ENCODE peak calls at places on chromosomes 5 and 9, in four cellular contexts. One of them, this sample, is unnamed.

GRCh38 chr5:63245271-63245670 is 666.7 kb downstream of the LRRC70 start:
- DNase-seq in heart right ventricle: no peak
- DNase-seq in fibroblast of the aortic adventitia: peak
- DNase-seq in AG09309: no peak
- DNase-seq in this sample: no peak

GRCh38 chr5:102815560-102816324 is 60.6 kb downstream of the PAM start:
- DNase-seq in heart right ventricle: no peak
- DNase-seq in fibroblast of the aortic adventitia: peak
- DNase-seq in AG09309: no peak
- DNase-seq in this sample: no peak

GRCh38 chr9:128370752-128371621 is at the start of gene URM1:
- DNase-seq in heart right ventricle: peak
- DNase-seq in fibroblast of the aortic adventitia: peak
- DNase-seq in AG09309: peak
- DNase-seq in this sample: peak

GRCh38 chr5:177535125-177535524 is 18.4 kb upstream of the DDX41 start:
- DNase-seq in heart right ventricle: no peak
- DNase-seq in fibroblast of the aortic adventitia: no peak
- DNase-seq in AG09309: no peak
- DNase-seq in this sample: no peak

GRCh38 chr5:122673343-122673742 is 101.5 kb upstream of the SNX2 start:
- DNase-seq in heart right ventricle: peak
- DNase-seq in fibroblast of the aortic adventitia: peak
- DNase-seq in AG09309: peak
- DNase-seq in this sample: peak

GRCh38 chr9:109272745-109273144 is 48.1 kb downstream of the EPB41L4B start:
- DNase-seq in heart right ventricle: no peak
- DNase-seq in fibroblast of the aortic adventitia: peak
- DNase-seq in AG09309: no peak
- DNase-seq in this sample: no peak

GRCh38 chr9:76894198-76894597 is 11.7 kb downstream of the PRUNE2 start:
- DNase-seq in heart right ventricle: no peak
- DNase-seq in fibroblast of the aortic adventitia: no peak
- DNase-seq in AG09309: no peak
- DNase-seq in this sample: no peak

GRCh38 chr5:174505621-174506020 is 218.8 kb upstream of the MSX2 start:
- DNase-seq in heart right ventricle: no peak
- DNase-seq in fibroblast of the aortic adventitia: peak
- DNase-seq in AG09309: peak
- DNase-seq in this sample: no peak

GRCh38 chr5:36356915-36357314 is 55.2 kb upstream of the RANBP3L start:
- DNase-seq in heart right ventricle: no peak
- DNase-seq in fibroblast of the aortic adventitia: no peak
- DNase-seq in AG09309: no peak
- DNase-seq in this sample: no peak

GRCh38 chr9:123282343-123283047 is 14.1 kb upstream of the STRBP start:
- DNase-seq in heart right ventricle: peak
- DNase-seq in fibroblast of the aortic adventitia: no peak
- DNase-seq in AG09309: no peak
- DNase-seq in this sample: no peak

GRCh38 chr5:141084487-141084989 is 9.9 kb upstream of the PCDHB2 start:
- DNase-seq in heart right ventricle: peak
- DNase-seq in fibroblast of the aortic adventitia: peak
- DNase-seq in AG09309: peak
- DNase-seq in this sample: no peak

GRCh38 chr5:176466245-176466871 is 18.2 kb downstream of the FAF2 start:
- DNase-seq in heart right ventricle: no peak
- DNase-seq in fibroblast of the aortic adventitia: peak
- DNase-seq in AG09309: peak
- DNase-seq in this sample: peak

GRCh38 chr5:140152610-140152999 is 22.4 kb upstream of the CYSTM1 start:
- DNase-seq in heart right ventricle: no peak
- DNase-seq in fibroblast of the aortic adventitia: no peak
- DNase-seq in AG09309: no peak
- DNase-seq in this sample: no peak

GRCh38 chr5:56183507-56183906 is 49.6 kb downstream of the ANKRD55 start:
- DNase-seq in heart right ventricle: no peak
- DNase-seq in fibroblast of the aortic adventitia: peak
- DNase-seq in AG09309: peak
- DNase-seq in this sample: peak

GRCh38 chr5:106097308-106097707 is 1573.4 kb downstream of the EFNA5 start:
- DNase-seq in heart right ventricle: no peak
- DNase-seq in fibroblast of the aortic adventitia: peak
- DNase-seq in AG09309: no peak
- DNase-seq in this sample: no peak

GRCh38 chr5:3209918-3210317 is 385.7 kb upstream of the IRX1 start:
- DNase-seq in heart right ventricle: no peak
- DNase-seq in fibroblast of the aortic adventitia: no peak
- DNase-seq in AG09309: no peak
- DNase-seq in this sample: no peak

GRCh38 chr9:78383130-78383529 is 86.2 kb downstream of the PSAT1 start:
- DNase-seq in heart right ventricle: no peak
- DNase-seq in fibroblast of the aortic adventitia: peak
- DNase-seq in AG09309: peak
- DNase-seq in this sample: no peak

GRCh38 chr5:674630-675011 is 18.5 kb downstream of the TPPP start:
- DNase-seq in heart right ventricle: peak
- DNase-seq in fibroblast of the aortic adventitia: no peak
- DNase-seq in AG09309: no peak
- DNase-seq in this sample: no peak

GRCh38 chr5:179369530-179369884 is 24.2 kb upstream of the ADAMTS2 start:
- DNase-seq in heart right ventricle: no peak
- DNase-seq in fibroblast of the aortic adventitia: no peak
- DNase-seq in AG09309: no peak
- DNase-seq in this sample: no peak

GRCh38 chr9:2874001-2874750 is 30.3 kb upstream of the PUM3 start:
- DNase-seq in heart right ventricle: no peak
- DNase-seq in fibroblast of the aortic adventitia: peak
- DNase-seq in AG09309: peak
- DNase-seq in this sample: no peak

GRCh38 chr5:93512799-93513198 is 68.2 kb downstream of the NR2F1-AS1 start:
- DNase-seq in heart right ventricle: no peak
- DNase-seq in fibroblast of the aortic adventitia: peak
- DNase-seq in AG09309: peak
- DNase-seq in this sample: no peak

GRCh38 chr5:191036-191948 is at the start of gene LRRC14B:
- DNase-seq in heart right ventricle: peak
- DNase-seq in fibroblast of the aortic adventitia: no peak
- DNase-seq in AG09309: no peak
- DNase-seq in this sample: no peak

GRCh38 chr9:128149001-128149701 is at the start of gene LCN2:
- DNase-seq in heart right ventricle: no peak
- DNase-seq in fibroblast of the aortic adventitia: peak
- DNase-seq in AG09309: no peak
- DNase-seq in this sample: no peak

GRCh38 chr5:93193756-93194155 is 387.3 kb downstream of the NR2F1-AS1 start:
- DNase-seq in heart right ventricle: no peak
- DNase-seq in fibroblast of the aortic adventitia: no peak
- DNase-seq in AG09309: no peak
- DNase-seq in this sample: no peak

GRCh38 chr5:105639068-105639467 is 2031.7 kb downstream of the EFNA5 start:
- DNase-seq in heart right ventricle: no peak
- DNase-seq in fibroblast of the aortic adventitia: no peak
- DNase-seq in AG09309: no peak
- DNase-seq in this sample: no peak

GRCh38 chr9:120713257-120714087 is 798 bp downstream of the MEGF9 start:
- DNase-seq in heart right ventricle: no peak
- DNase-seq in fibroblast of the aortic adventitia: peak
- DNase-seq in AG09309: no peak
- DNase-seq in this sample: no peak

GRCh38 chr5:176899296-176899891 is at the start of gene HK3:
- DNase-seq in heart right ventricle: no peak
- DNase-seq in fibroblast of the aortic adventitia: no peak
- DNase-seq in AG09309: no peak
- DNase-seq in this sample: no peak

GRCh38 chr5:147223951-147224791 is 10.7 kb upstream of the STK32A start:
- DNase-seq in heart right ventricle: peak
- DNase-seq in fibroblast of the aortic adventitia: peak
- DNase-seq in AG09309: peak
- DNase-seq in this sample: peak

GRCh38 chr9:13279284-13280162 is at the start of gene MPDZ:
- DNase-seq in heart right ventricle: peak
- DNase-seq in fibroblast of the aortic adventitia: peak
- DNase-seq in AG09309: no peak
- DNase-seq in this sample: no peak

GRCh38 chr5:141422742-141423291 is 2.0 kb downstream of the PCDHGA11 start:
- DNase-seq in heart right ventricle: no peak
- DNase-seq in fibroblast of the aortic adventitia: no peak
- DNase-seq in AG09309: no peak
- DNase-seq in this sample: no peak

GRCh38 chr9:116705531-116705930 is 18.4 kb downstream of the TRIM32 start:
- DNase-seq in heart right ventricle: no peak
- DNase-seq in fibroblast of the aortic adventitia: no peak
- DNase-seq in AG09309: no peak
- DNase-seq in this sample: no peak

GRCh38 chr9:2216591-2216990 is 201.4 kb downstream of the SMARCA2 start:
- DNase-seq in heart right ventricle: no peak
- DNase-seq in fibroblast of the aortic adventitia: no peak
- DNase-seq in AG09309: no peak
- DNase-seq in this sample: no peak

GRCh38 chr5:92916036-92916435 is 665.0 kb downstream of the NR2F1-AS1 start:
- DNase-seq in heart right ventricle: no peak
- DNase-seq in fibroblast of the aortic adventitia: peak
- DNase-seq in AG09309: no peak
- DNase-seq in this sample: peak

GRCh38 chr5:31664566-31664965 is 25.6 kb downstream of the PDZD2 start:
- DNase-seq in heart right ventricle: no peak
- DNase-seq in fibroblast of the aortic adventitia: no peak
- DNase-seq in AG09309: no peak
- DNase-seq in this sample: no peak

GRCh38 chr5:90783460-90784333 is 225.1 kb downstream of the ADGRV1 start:
- DNase-seq in heart right ventricle: peak
- DNase-seq in fibroblast of the aortic adventitia: peak
- DNase-seq in AG09309: peak
- DNase-seq in this sample: peak
- TF ChIP-seq CTCF in heart right ventricle: peak
- TF ChIP-seq CTCF in fibroblast of the aortic adventitia: peak
- TF ChIP-seq CTCF in AG09309: peak
- TF ChIP-seq CTCF in this sample: peak

DNA sequence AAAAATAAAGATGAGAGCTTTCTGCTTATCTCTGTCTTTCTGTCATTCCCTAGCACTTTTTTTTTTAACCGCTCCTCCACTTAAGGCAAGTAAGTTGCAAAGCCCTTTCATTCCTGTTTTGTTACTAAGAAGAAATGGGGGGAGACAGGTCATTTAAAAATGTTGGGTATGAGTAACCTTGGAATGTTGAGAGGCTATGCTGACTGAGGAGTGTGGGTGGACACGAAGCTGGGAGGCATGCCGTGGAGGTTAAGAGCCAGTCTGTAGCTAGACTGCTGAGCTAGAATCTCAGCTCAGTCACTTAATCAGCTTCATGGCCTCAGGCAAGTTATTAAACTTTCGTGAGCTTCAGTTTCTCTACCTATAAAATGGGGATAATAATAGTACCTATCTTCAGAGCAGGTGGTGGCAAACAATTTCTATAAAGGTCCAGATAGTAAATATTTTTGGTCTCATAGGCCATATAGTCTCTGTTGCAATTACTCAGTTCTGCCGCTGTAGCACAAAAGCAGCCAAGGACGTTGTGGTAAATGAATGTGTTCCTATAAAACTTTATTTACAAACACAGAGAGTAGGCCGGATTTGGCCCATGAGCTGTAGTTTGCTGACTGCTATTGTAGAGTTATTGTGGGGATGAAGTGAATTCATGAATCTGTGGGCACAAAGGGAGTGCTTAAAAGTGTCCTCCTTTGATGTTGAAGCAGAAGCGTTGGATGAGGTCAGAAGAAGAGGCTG is 220.0 kb downstream of the GABBR2 start:
- DNase-seq in heart right ventricle: no peak
- DNase-seq in fibroblast of the aortic adventitia: peak
- DNase-seq in AG09309: peak
- DNase-seq in this sample: peak
- TF ChIP-seq CTCF in heart right ventricle: no peak
- TF ChIP-seq CTCF in fibroblast of the aortic adventitia: no peak
- TF ChIP-seq CTCF in AG09309: peak
- TF ChIP-seq CTCF in this sample: no peak

GRCh38 chr9:21413089-21414023 is 4.4 kb downstream of the IFNA8 start:
- DNase-seq in heart right ventricle: no peak
- DNase-seq in fibroblast of the aortic adventitia: no peak
- DNase-seq in AG09309: no peak
- DNase-seq in this sample: no peak
- TF ChIP-seq CTCF in heart right ventricle: no peak
- TF ChIP-seq CTCF in fibroblast of the aortic adventitia: peak
- TF ChIP-seq CTCF in AG09309: peak
- TF ChIP-seq CTCF in this sample: peak

GRCh38 chr9:137034039-137034708 is 2.3 kb upstream of the FUT7 start:
- DNase-seq in heart right ventricle: no peak
- DNase-seq in fibroblast of the aortic adventitia: no peak
- DNase-seq in AG09309: no peak
- DNase-seq in this sample: no peak

GRCh38 chr9:137034709-137035506 is 3.0 kb upstream of the FUT7 start:
- DNase-seq in heart right ventricle: peak
- DNase-seq in fibroblast of the aortic adventitia: peak
- DNase-seq in AG09309: peak
- DNase-seq in this sample: peak

GRCh38 chr9:137037035-137037434 is 5.1 kb upstream of the FUT7 start:
- DNase-seq in heart right ventricle: no peak
- DNase-seq in fibroblast of the aortic adventitia: no peak
- DNase-seq in AG09309: no peak
- DNase-seq in this sample: no peak

GRCh38 chr9:137035937-137036336 is 4.0 kb upstream of the FUT7 start:
- DNase-seq in heart right ventricle: no peak
- DNase-seq in fibroblast of the aortic adventitia: no peak
- DNase-seq in AG09309: no peak
- DNase-seq in this sample: no peak

GRCh38 chr9:137035507-137035834 is 3.6 kb upstream of the FUT7 start:
- DNase-seq in heart right ventricle: no peak
- DNase-seq in fibroblast of the aortic adventitia: no peak
- DNase-seq in AG09309: no peak
- DNase-seq in this sample: no peak
- TF ChIP-seq CTCF in heart right ventricle: no peak
- TF ChIP-seq CTCF in fibroblast of the aortic adventitia: no peak
- TF ChIP-seq CTCF in AG09309: no peak
- TF ChIP-seq CTCF in this sample: no peak

GRCh38 chr5:77282337-77283027 is 72.0 kb downstream of the PDE8B start:
- DNase-seq in heart right ventricle: no peak
- DNase-seq in fibroblast of the aortic adventitia: no peak
- DNase-seq in AG09309: peak
- DNase-seq in this sample: peak
- TF ChIP-seq CTCF in heart right ventricle: no peak
- TF ChIP-seq CTCF in fibroblast of the aortic adventitia: no peak
- TF ChIP-seq CTCF in AG09309: peak
- TF ChIP-seq CTCF in this sample: peak

DNA sequence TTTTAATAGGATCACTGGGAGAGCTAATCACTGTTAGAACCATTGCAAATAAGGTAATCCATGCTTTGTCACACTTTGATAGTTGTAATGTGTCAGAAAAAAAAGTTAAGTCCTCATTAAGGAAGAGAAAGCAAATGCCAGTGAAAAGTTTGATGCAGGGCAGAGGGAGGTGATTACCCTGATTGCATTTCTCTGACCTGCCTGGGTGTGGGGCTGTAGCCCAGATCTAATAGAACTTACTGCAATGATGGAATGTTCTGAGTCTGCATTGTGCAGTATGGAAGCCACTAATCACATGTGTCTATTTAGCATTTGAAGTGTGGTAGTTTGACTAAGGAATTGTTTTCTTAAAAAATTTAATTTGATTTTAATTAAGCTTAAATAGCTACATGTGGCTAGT is 202.7 kb downstream of the ATP10B start:
- DNase-seq in heart right ventricle: no peak
- DNase-seq in fibroblast of the aortic adventitia: no peak
- DNase-seq in AG09309: no peak
- DNase-seq in this sample: no peak
- TF ChIP-seq CTCF in heart right ventricle: no peak
- TF ChIP-seq CTCF in fibroblast of the aortic adventitia: no peak
- TF ChIP-seq CTCF in AG09309: no peak
- TF ChIP-seq CTCF in this sample: no peak